ENCODE peak calls at places on chromosome 17, in six cellular contexts. P is breast epithelium, O is stomach, I is sigmoid colon, Y is HL-60, J is GM12891. S is an unnamed sample.

GRCh38 chr17:1228752-1229353 is 41.4 kb upstream of the BHLHA9 start:
- DNase-seq in I (no peak), P (no peak), O (no peak), J (peak; percentile 43), Y (no peak), S (no peak)

GRCh38 chr17:27321372-27321771 is 27.5 kb downstream of the WSB1 start:
- DNase-seq in J (no peak), O (no peak), Y (no peak), P (no peak), I (peak; percentile 33), S (peak; percentile 30)

GRCh38 chr17:32483451-32484019 is 3.3 kb upstream of the CDK5R1 start:
- DNase-seq in P (no peak), Y (no peak), J (no peak), I (peak; percentile 81), O (peak; percentile 42), S (peak; percentile 94)

GRCh38 chr17:82384730-82385429 is 13.3 kb downstream of the UTS2R start:
- DNase-seq in P (peak; percentile 87), J (no peak), Y (no peak), O (peak; percentile 85), I (no peak), S (peak; percentile 63)

GRCh38 chr17:82892869-82893565 is 53.2 kb upstream of the ZNF750 start:
- DNase-seq in J (no peak), Y (no peak), O (peak; percentile 77), P (no peak), I (no peak), S (no peak)

GRCh38 chr17:74759941-74760340 is 11.5 kb downstream of the NHERF1 start:
- DNase-seq in I (no peak), O (peak; percentile 83), P (peak; percentile 88), J (no peak), Y (no peak), S (peak; percentile 54)

GRCh38 chr17:82502207-82502606 is 17.3 kb upstream of the FOXK2 start:
- DNase-seq in P (no peak), I (no peak), J (no peak), O (no peak), Y (no peak), S (no peak)

GRCh38 chr17:66423436-66423922 is 121.1 kb downstream of the PRKCA start:
- DNase-seq in J (no peak), I (no peak), Y (no peak), P (no peak), O (no peak), S (no peak)

GRCh38 chr17:82406131-82406671 is 11.9 kb upstream of the HEXD start:
- DNase-seq in O (no peak), I (no peak), Y (no peak), J (no peak), P (no peak), S (no peak)

GRCh38 chr17:4206945-4207344 is 56.8 kb downstream of the ANKFY1 start:
- DNase-seq in Y (peak; percentile 28), I (no peak), P (no peak), J (no peak), O (no peak), S (no peak)

GRCh38 chr17:8360751-8361150 is 15.8 kb downstream of the KRABD2 start:
- DNase-seq in O (no peak), J (no peak), I (no peak), P (no peak), Y (no peak), S (no peak)

GRCh38 chr17:76868669-76869208 is 535 bp downstream of the MGAT5B start:
- DNase-seq in J (no peak), O (no peak), P (no peak), I (no peak), Y (no peak), S (peak; percentile 50)

GRCh38 chr17:12398636-12399035 is 267.1 kb upstream of the MYOCD start:
- DNase-seq in O (no peak), J (no peak), I (no peak), P (no peak), Y (no peak), S (no peak)
- TF ChIP-seq POLR2AphosphoS5 in O (peak; percentile 50), J (no peak), I (peak; percentile 72), P (no peak), Y (no peak), S (no peak)

DNA sequence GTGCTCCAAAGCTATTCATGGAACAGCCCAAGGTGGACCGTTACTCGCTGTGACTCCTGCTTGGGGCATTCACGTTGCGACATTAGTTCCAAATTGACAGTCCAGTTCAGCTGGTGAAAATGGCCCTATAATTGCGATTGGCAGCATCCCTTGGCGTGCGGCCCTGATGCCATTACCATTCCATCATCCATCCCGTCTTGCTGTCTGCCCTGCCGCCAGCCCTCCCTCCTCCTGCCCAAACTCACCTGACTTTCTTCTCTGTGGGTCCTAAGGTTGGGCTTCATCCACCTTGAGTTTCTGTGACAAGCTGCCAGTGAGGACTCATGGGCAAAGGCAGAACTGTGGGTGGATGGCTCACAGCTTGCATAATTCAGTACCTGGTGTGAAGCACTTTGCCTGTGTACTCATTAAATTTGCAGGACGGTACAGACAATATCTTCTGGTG is 104.6 kb downstream of the RPTOR start:
- DNase-seq in J (no peak), O (no peak), I (no peak), P (no peak), Y (no peak), S (no peak)
- TF ChIP-seq POLR2AphosphoS5 in J (no peak), O (no peak), I (no peak), P (no peak), Y (no peak), S (no peak)

DNA sequence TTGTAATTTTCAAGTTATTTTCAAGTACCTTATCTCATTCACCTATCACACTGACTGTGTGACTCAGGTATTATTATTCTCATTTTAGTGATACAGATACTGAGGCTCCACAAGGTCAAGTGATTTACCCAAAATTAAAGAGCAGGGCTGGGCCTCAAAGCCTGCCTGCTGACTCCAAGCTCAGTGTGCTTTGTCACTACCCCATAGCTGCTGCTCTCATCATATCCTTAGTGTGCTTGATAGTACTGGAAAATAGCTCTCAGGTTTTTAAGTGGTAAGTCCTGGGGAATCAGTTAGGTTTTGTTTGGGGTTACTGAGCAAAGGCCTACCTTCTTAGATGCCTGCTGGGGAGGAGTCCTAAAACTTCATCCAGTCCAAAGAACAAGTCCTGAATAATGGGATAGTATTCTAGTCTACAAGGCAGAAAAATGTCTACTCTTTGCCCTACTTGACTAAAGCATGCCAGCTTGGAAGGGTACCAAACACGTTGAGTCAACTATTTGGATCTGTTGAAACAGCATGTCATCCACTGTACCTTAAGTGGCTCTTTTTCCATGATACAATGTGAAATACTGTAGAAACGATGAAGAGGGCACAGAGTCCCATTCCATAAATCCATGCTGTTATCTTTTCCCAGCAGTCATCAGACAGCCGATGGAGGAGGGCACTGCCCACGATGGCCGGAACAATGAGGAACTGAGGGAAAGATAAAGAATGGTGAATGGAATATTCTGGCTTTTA is 10.7 kb downstream of the MMD start:
- DNase-seq in I (no peak), O (no peak), J (no peak), P (no peak), Y (no peak), S (no peak)
- TF ChIP-seq POLR2AphosphoS5 in I (no peak), O (no peak), J (no peak), P (no peak), Y (no peak), S (no peak)

DNA sequence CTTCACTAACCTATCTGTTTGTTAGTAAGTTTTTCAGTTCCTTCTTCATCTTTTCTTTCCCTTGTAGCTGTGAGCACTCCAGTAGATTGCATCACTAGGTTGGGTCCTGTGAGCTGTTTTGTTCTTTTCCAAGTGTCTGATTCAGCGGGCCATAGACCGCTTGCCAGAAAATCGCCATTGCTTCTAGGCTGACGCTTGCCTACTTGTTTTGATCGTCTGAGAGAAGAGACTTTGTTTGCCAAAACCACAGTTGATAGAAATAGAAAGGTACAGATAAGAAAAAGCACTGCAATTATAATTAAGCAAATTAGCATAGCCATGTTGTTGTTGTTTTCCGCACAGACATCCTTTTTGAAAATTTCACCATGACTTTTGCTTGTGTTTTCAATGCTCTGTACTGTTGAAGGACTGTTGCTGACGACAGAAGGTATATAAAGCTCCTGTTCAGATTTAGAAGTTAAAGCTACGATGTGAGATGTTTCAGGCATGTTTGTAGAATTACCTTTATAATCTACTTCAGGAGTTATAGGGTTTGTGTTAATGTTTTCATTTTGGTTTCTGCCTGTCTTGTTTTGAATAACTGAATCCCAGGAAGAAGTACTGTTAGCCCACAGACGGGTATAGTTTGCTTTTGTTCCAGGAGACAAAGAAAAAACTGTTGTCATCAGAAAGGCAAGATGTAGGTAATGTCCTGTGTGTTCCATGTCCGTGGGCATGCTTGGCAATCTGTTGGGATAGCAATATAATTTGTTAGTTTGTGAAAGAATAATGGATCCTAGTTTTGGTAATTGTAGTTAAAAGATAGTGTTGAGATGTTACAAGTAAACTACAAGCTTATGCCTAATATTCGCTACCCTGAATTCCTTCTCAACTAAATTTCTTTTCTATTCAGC is 2.9 kb downstream of the EVI2A start:
- DNase-seq in Y (peak; percentile 65), J (no peak), O (peak; percentile 35), P (no peak), I (peak; percentile 76), S (peak; percentile 29)
- TF ChIP-seq POLR2AphosphoS5 in Y (peak; percentile 40), J (no peak), O (peak; percentile 37), P (peak; percentile 45), I (peak; percentile 46), S (no peak)